ENCODE peak calls at places on chromosome 3, in four cellular contexts. B is CD8-positive, alpha-beta memory T cell; X is activated T-cell treated with anti-CD3 and anti-CD28 coated beads, Interleukin-2, amount 50 U/mL, for 1 hour; J is AG04450. O is an unnamed sample.

GRCh38 chr3:117016359-117016758 is 306.8 kb downstream of the TUSC7 start:
- DNase-seq in B (no peak), X (no peak), J (no peak), O (no peak)

GRCh38 chr3:30319713-30320112 is 286.7 kb upstream of the TGFBR2 start:
- DNase-seq in B (peak), X (peak), J (no peak), O (peak)

GRCh38 chr3:32577621-32578556 is 7.2 kb upstream of the DYNC1LI1 start:
- DNase-seq in B (no peak), X (no peak), J (no peak), O (no peak)

GRCh38 chr3:185153170-185153733 is 392 bp upstream of the C3orf70 start:
- DNase-seq in B (no peak), X (no peak), J (no peak), O (no peak)

GRCh38 chr3:111968319-111969059 is 10.3 kb upstream of the ABHD10 start:
- DNase-seq in B (no peak), X (no peak), J (no peak), O (no peak)

GRCh38 chr3:3127432-3128010 is 781 bp downstream of the TRNT1 start:
- DNase-seq in B (peak), X (peak), J (no peak), O (no peak)

GRCh38 chr3:161987933-161988332 is 491.3 kb downstream of the OTOL1 start:
- DNase-seq in B (no peak), X (no peak), J (no peak), O (no peak)

GRCh38 chr3:13217736-13218540 is 144.7 kb upstream of the IQSEC1 start:
- DNase-seq in B (peak), X (no peak), J (no peak), O (no peak)

GRCh38 chr3:152050782-152051405 is 177.5 kb downstream of the SUCNR1 start:
- DNase-seq in B (no peak), X (no peak), J (no peak), O (no peak)

GRCh38 chr3:194246709-194247349 is 104.3 kb downstream of the CPN2 start:
- DNase-seq in B (no peak), X (no peak), J (no peak), O (no peak)

GRCh38 chr3:42906905-42907183 is 902 bp downstream of the ZNF662 start:
- DNase-seq in B (no peak), X (no peak), J (no peak), O (no peak)

GRCh38 chr3:567488-568173 is 371.1 kb downstream of the CHL1 start:
- DNase-seq in B (no peak), X (no peak), J (no peak), O (no peak)

GRCh38 chr3:171417813-171418212 is 42.4 kb downstream of the TNIK start:
- DNase-seq in B (no peak), X (no peak), J (peak), O (peak)

GRCh38 chr3:143287403-143287802 is 167.8 kb downstream of the CHST2 start:
- DNase-seq in B (no peak), X (no peak), J (no peak), O (no peak)

GRCh38 chr3:74267583-74268184 is 346.8 kb downstream of the CNTN3 start:
- DNase-seq in B (no peak), X (no peak), J (peak), O (peak)